ENCODE peak calls at places on chromosomes 16 and 17, in eight cellular contexts. K is gastrocnemius medialis, T is prostate gland, V is spleen, M is esophagus squamous epithelium, D is IMR-90, O is heart left ventricle, P is stomach. C is an unnamed sample.

GRCh38 chr16:88459366-88460055 is 6.4 kb downstream of the ZFPM1 start:
- DNase-seq in V (no peak), T (no peak), O (no peak), P (no peak), M (no peak), D (no peak), K (no peak), C (no peak)

GRCh38 chr16:19589771-19590302 is 34.3 kb downstream of the VPS35L start:
- DNase-seq in V (no peak), P (no peak), T (no peak), M (no peak), K (no peak), D (peak; percentile 84), O (no peak), C (no peak)

GRCh38 chr16:68377667-68378420 is 67.0 kb downstream of the PRMT7 start:
- DNase-seq in D (no peak), V (no peak), P (peak; percentile 34), T (peak; percentile 40), K (no peak), O (no peak), M (no peak), C (no peak)

GRCh38 chr17:49763735-49764558 is at the start of gene FAM117A:
- DNase-seq in P (peak; percentile 97), D (peak; percentile 96), O (peak; percentile 97), T (peak; percentile 99), K (peak; percentile 95), M (peak; percentile 95), V (peak; percentile 95), C (peak; percentile 99)

GRCh38 chr17:67289174-67289876 is 44.3 kb upstream of the HELZ start:
- DNase-seq in P (peak; percentile 50), D (peak; percentile 55), V (peak; percentile 84), T (peak; percentile 33), K (peak; percentile 61), M (no peak), O (peak; percentile 80), C (peak; percentile 94)

GRCh38 chr17:51500454-51500853 is 240.1 kb downstream of the UTP18 start:
- DNase-seq in V (no peak), D (no peak), M (no peak), P (no peak), K (no peak), T (no peak), O (no peak), C (no peak)

GRCh38 chr16:11668590-11669379 is 530 bp downstream of the SNN start:
- DNase-seq in P (no peak), K (no peak), O (peak; percentile 44), M (no peak), D (no peak), T (no peak), V (peak; percentile 91), C (no peak)

GRCh38 chr16:8628981-8629725 is 7.7 kb downstream of the METTL22 start:
- DNase-seq in M (no peak), D (no peak), K (no peak), T (no peak), V (peak; percentile 63), O (no peak), P (no peak), C (no peak)

GRCh38 chr17:1030684-1031557 is 34.0 kb downstream of the TIMM22 start:
- DNase-seq in O (no peak), P (no peak), D (no peak), T (peak; percentile 50), M (no peak), K (peak; percentile 33), V (no peak), C (peak; percentile 33)

GRCh38 chr17:42276609-42277341 is 584 bp upstream of the STAT5B start:
- DNase-seq in D (peak; percentile 88), K (peak; percentile 44), T (no peak), M (no peak), O (peak; percentile 87), P (peak; percentile 74), V (peak; percentile 82), C (peak; percentile 77)
- TF ChIP-seq POLR2A in D (peak; percentile 15), K (no peak), T (no peak), M (no peak), O (peak; percentile 39), P (no peak), V (peak; percentile 2), C (no peak)

DNA sequence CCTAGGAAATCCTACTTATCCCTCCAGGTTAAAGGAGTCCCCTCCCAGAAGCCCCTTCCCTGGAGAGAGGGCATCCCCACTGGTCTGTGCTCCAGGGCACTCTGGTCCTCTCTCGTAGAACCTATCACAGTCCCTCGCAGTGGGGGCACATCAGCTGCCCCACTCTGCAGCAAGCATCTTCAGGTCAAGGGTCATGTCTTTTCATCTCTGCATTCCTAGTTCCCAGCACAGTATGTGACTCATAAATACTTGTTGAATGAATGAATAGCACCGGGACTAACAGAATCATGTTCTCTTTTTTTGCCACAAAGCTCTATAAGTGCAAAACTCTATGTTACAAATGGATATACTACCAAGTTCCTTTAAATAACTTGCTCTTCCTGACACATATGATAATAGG is 36.0 kb downstream of the RNF157 start:
- DNase-seq in D (peak; percentile 86), P (no peak), T (no peak), K (no peak), O (no peak), M (no peak), V (no peak), C (no peak)
- H3K4me1 ChIP-seq in D (peaks cover 5% of the 10 kb centered on the region), P (no peaks in the 10 kb centered on the region), T (no peaks in the 10 kb centered on the region), K (peaks cover 43% of the 10 kb centered on the region), O (no peaks in the 10 kb centered on the region), M (no peaks in the 10 kb centered on the region), V (no peaks in the 10 kb centered on the region), C (no peaks in the 10 kb centered on the region)

GRCh38 chr17:44977740-44978584 is 9.9 kb upstream of the C1QL1 start:
- DNase-seq in M (no peak), K (no peak), T (no peak), O (no peak), P (no peak), V (no peak), D (no peak), C (no peak)
- TF ChIP-seq POLR2A in M (no peak), K (no peak), T (no peak), O (no peak), P (no peak), V (no peak), D (no peak), C (no peak)

GRCh38 chr17:61306003-61306402 is 93.6 kb upstream of the TBX2 start:
- DNase-seq in T (no peak), P (no peak), D (no peak), M (no peak), V (no peak), K (no peak), O (no peak), C (no peak)
- H3K4me1 ChIP-seq in T (no peaks in the 10 kb centered on the region), P (peaks cover 37% of the 10 kb centered on the region), D (peaks cover 41% of the 10 kb centered on the region), M (no peaks in the 10 kb centered on the region), V (no peaks in the 10 kb centered on the region), K (no peaks in the 10 kb centered on the region), O (no peaks in the 10 kb centered on the region), C (peaks cover 5% of the 10 kb centered on the region)

DNA sequence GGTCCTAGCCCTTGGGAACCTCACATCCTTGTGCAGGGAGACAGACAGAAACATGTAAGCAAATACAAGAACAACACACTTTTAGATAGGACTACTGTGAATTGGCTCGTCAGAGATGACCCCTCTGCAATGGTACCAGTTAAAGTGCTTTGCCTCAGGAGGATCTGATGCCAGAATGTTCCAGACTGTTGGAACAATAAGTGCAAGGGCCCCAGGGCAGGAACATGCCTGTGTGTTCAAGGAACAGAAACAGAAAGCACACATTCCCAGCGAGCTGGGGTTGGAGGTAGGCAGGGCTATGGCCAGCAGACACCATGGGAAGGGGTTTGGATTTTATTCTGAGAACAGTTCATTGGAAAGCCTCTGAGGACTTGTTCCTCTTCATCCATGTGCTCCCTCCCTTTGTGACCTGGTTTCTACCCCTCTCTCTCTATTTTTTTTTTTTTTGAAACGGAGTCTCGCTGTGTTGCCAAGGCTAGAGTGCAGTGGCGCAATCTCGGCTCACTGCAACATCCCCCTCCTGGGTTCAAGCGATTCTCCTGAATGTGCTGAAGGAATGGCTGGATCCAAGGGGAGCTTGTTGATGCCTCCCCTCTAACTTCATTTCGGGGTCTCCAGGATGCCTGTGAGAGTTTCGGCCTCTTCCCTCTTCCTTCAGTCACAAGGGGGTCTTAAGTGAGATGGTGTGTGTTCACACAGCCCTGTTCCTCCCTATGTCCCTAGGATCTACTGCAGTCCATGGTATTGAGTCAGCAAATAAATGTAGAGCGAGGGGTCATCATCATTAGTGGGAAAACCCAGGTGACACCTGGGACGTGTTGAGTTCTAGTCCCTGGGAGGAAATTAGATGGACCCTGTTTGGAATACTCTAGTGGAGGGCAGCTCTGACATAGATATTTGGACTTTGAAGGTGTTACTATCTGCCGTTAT is 6.4 kb downstream of the STAT5A start:
- DNase-seq in M (no peak), P (no peak), V (peak; percentile 28), K (no peak), D (no peak), T (no peak), O (no peak), C (no peak)
- TF ChIP-seq POLR2A in M (no peak), P (no peak), V (no peak), K (no peak), D (no peak), T (no peak), O (no peak), C (no peak)